ENCODE peak calls at places on chromosome 22, in ten cellular contexts. B is MM.1S, J is HFF-Myc, Z is AG09309, P is Peyer's patch, A is AG04450, Y is GM12865, R is upper lobe of right lung, W is WTC11, M is progenitor cell of endocrine pancreas. F is an unnamed sample.

GRCh38 chr22:29998627-29999026 is 81.6 kb upstream of the HORMAD2 start:
- DNase-seq in M (no peak), Y (peak), B (no peak), P (no peak), W (no peak), R (no peak), J (no peak), Z (no peak), A (no peak), F (no peak)

GRCh38 chr22:49257551-49257951 is 570.1 kb downstream of the BRD1 start:
- DNase-seq in M (no peak), Y (no peak), W (no peak), R (no peak), B (no peak), A (no peak), Z (no peak), P (no peak), J (no peak), F (no peak)

GRCh38 chr22:19517919-19518567 is 6.2 kb downstream of the CLDN5 start:
- DNase-seq in Y (no peak), W (no peak), P (peak), M (no peak), J (no peak), Z (no peak), R (no peak), B (no peak), A (no peak), F (no peak)

GRCh38 chr22:33380789-33381530 is 322.8 kb upstream of the SYN3 start:
- DNase-seq in R (no peak), J (peak), Z (peak), Y (peak), B (no peak), M (no peak), P (no peak), W (no peak), A (peak), F (no peak)

GRCh38 chr22:46612904-46613605 is 7.1 kb upstream of the GRAMD4 start:
- DNase-seq in R (no peak), A (no peak), M (no peak), Y (peak), J (no peak), Z (no peak), P (peak), B (no peak), W (no peak), F (no peak)

GRCh38 chr22:19755145-19755710 is 5.3 kb upstream of the TBX1 start:
- DNase-seq in W (peak), J (no peak), Y (no peak), Z (no peak), M (no peak), P (no peak), R (no peak), B (no peak), A (no peak), F (no peak)

GRCh38 chr22:48742556-48743343 is 1084.9 kb downstream of the BRD1 start:
- DNase-seq in B (no peak), Y (no peak), Z (no peak), A (no peak), W (peak), M (peak), R (no peak), J (no peak), P (no peak), F (no peak)

GRCh38 chr22:38309614-38310517 is 7.4 kb downstream of the CSNK1E start:
- DNase-seq in P (no peak), R (no peak), Y (no peak), A (no peak), B (no peak), J (no peak), W (no peak), Z (no peak), M (no peak), F (no peak)

GRCh38 chr22:49880281-49880680 is 26.6 kb downstream of the ZBED4 start:
- DNase-seq in R (peak), A (no peak), Z (no peak), M (no peak), P (no peak), W (peak), J (no peak), B (no peak), Y (peak), F (no peak)

GRCh38 chr22:50329236-50329635 is 2.4 kb upstream of the DENND6B start:
- DNase-seq in W (no peak), R (no peak), Z (no peak), B (no peak), Y (no peak), P (no peak), J (no peak), A (no peak), M (no peak), F (no peak)

GRCh38 chr22:46672731-46673130 is 52.5 kb downstream of the GRAMD4 start:
- DNase-seq in Z (no peak), R (no peak), M (no peak), A (no peak), J (no peak), P (no peak), W (no peak), B (no peak), Y (no peak), F (no peak)

GRCh38 chr22:29956680-29957079 is 73.7 kb downstream of the MTMR3 start:
- DNase-seq in Z (no peak), R (no peak), P (no peak), M (no peak), W (no peak), B (no peak), Y (no peak), J (no peak), A (no peak), F (no peak)

GRCh38 chr22:44205713-44206645 is 25.3 kb downstream of the PARVG start:
- DNase-seq in Y (no peak), Z (no peak), B (no peak), A (no peak), P (no peak), R (peak), J (no peak), W (peak), M (no peak), F (no peak)

GRCh38 chr22:49010901-49011300 is 816.8 kb downstream of the BRD1 start:
- DNase-seq in M (no peak), R (peak), Z (no peak), W (no peak), P (no peak), B (no peak), Y (no peak), J (no peak), A (no peak), F (no peak)

GRCh38 chr22:50622723-50623327 is 5.1 kb downstream of the ARSA start:
- DNase-seq in Y (no peak), Z (no peak), B (peak), M (no peak), R (no peak), W (no peak), P (no peak), A (no peak), J (no peak), F (no peak)

GRCh38 chr22:12601870-12602779 is 2925.9 kb upstream of the OR11H1 start:
- DNase-seq in R (peak), P (no peak), W (no peak), Z (no peak), B (no peak), J (no peak), M (no peak), A (no peak), Y (no peak), F (no peak)

GRCh38 chr22:43985532-43985931 is 30.3 kb downstream of the SAMM50 start:
- DNase-seq in Z (no peak), J (no peak), R (no peak), Y (no peak), P (no peak), W (no peak), B (no peak), A (no peak), M (no peak), F (no peak)

GRCh38 chr22:44862981-44863860 is 110.8 kb downstream of the ARHGAP8 start:
- DNase-seq in P (no peak), J (no peak), W (peak), B (no peak), A (no peak), M (no peak), Z (no peak), R (no peak), Y (peak), F (no peak)

GRCh38 chr22:29934596-29934995 is 51.6 kb downstream of the MTMR3 start:
- DNase-seq in Z (no peak), B (no peak), M (no peak), P (no peak), A (no peak), Y (no peak), R (no peak), W (no peak), J (no peak), F (no peak)

GRCh38 chr22:33221566-33221965 is 163.4 kb upstream of the SYN3 start:
- DNase-seq in J (peak), R (no peak), B (no peak), Z (no peak), Y (no peak), A (no peak), W (no peak), M (no peak), P (no peak), F (no peak)

GRCh38 chr22:44175676-44176075 is 5.0 kb upstream of the PARVG start:
- DNase-seq in J (no peak), R (no peak), M (no peak), Z (no peak), P (no peak), B (no peak), A (no peak), Y (no peak), W (no peak), F (no peak)

GRCh38 chr22:47195156-47195675 is 432.8 kb downstream of the TBC1D22A start:
- DNase-seq in P (peak), A (no peak), M (no peak), W (no peak), Y (no peak), Z (no peak), J (no peak), R (peak), B (no peak), F (no peak)

GRCh38 chr22:46625113-46625842 is 5.1 kb downstream of the GRAMD4 start:
- DNase-seq in W (no peak), A (no peak), Y (no peak), P (no peak), J (no peak), M (no peak), Z (no peak), R (no peak), B (no peak), F (no peak)

GRCh38 chr22:20312396-20313191 is 7.3 kb downstream of the DGCR6L start:
- DNase-seq in A (no peak), R (peak), Y (no peak), W (peak), B (no peak), P (no peak), J (no peak), Z (no peak), M (peak), F (no peak)

GRCh38 chr22:50299724-50300619 is 7.5 kb downstream of the PLXNB2 start:
- DNase-seq in R (no peak), M (no peak), J (no peak), B (no peak), Y (no peak), Z (no peak), A (no peak), W (peak), P (no peak), F (no peak)

GRCh38 chr22:50089231-50090140 is at the start of gene MOV10L1:
- DNase-seq in A (no peak), Y (no peak), B (no peak), J (no peak), M (no peak), W (no peak), R (no peak), Z (no peak), P (no peak), F (no peak)

GRCh38 chr22:43293661-43294392 is 49.3 kb downstream of the SCUBE1 start:
- DNase-seq in B (no peak), A (peak), M (peak), Z (no peak), Y (no peak), J (no peak), W (no peak), P (no peak), R (peak), F (no peak)

GRCh38 chr22:49270595-49271368 is 556.9 kb downstream of the BRD1 start:
- DNase-seq in M (no peak), J (no peak), P (no peak), A (no peak), W (no peak), B (no peak), R (no peak), Y (no peak), Z (no peak), F (no peak)

GRCh38 chr22:22752556-22753477 is 108.4 kb downstream of the GGTLC2 start:
- DNase-seq in Y (no peak), M (no peak), P (peak), J (no peak), W (no peak), B (peak), R (no peak), A (peak), Z (peak), F (no peak)

GRCh38 chr22:43217285-43218030 is 30.5 kb upstream of the TTLL12 start:
- DNase-seq in W (no peak), R (no peak), P (no peak), M (no peak), Y (no peak), B (no peak), A (no peak), Z (no peak), J (no peak), F (no peak)

GRCh38 chr22:29912605-29913398 is 29.8 kb downstream of the MTMR3 start:
- DNase-seq in A (peak), J (peak), P (no peak), R (no peak), Y (no peak), M (no peak), Z (peak), B (no peak), W (no peak), F (no peak)

GRCh38 chr22:47610766-47611165 is 848.3 kb downstream of the TBC1D22A start:
- DNase-seq in R (no peak), B (no peak), P (no peak), A (no peak), J (no peak), W (no peak), Z (no peak), Y (no peak), M (no peak), F (no peak)

GRCh38 chr22:45422237-45422983 is 8.9 kb downstream of the RIBC2 start:
- DNase-seq in P (peak), R (peak), Z (no peak), J (no peak), B (no peak), M (no peak), Y (no peak), W (no peak), A (no peak), F (no peak)

GRCh38 chr22:50020606-50021005 is 8.0 kb upstream of the IL17REL start:
- DNase-seq in R (peak), M (no peak), Z (no peak), J (no peak), P (no peak), Y (no peak), B (no peak), A (no peak), W (no peak), F (no peak)

GRCh38 chr22:37130031-37130430 is 19.7 kb downstream of the IL2RB start:
- DNase-seq in A (no peak), R (no peak), J (no peak), M (no peak), Y (no peak), B (no peak), Z (no peak), W (no peak), P (no peak), F (no peak)
- TF ChIP-seq CTCF in A (no peak), R (no peak), J (no peak), M (no peak), Y (no peak), B (no peak), Z (no peak), W (no peak), P (no peak), F (no peak)

GRCh38 chr22:35024364-35024692 is 41.6 kb upstream of the ISX start:
- DNase-seq in A (no peak), Y (no peak), P (no peak), J (no peak), M (no peak), B (no peak), W (no peak), R (peak), Z (no peak), F (no peak)
- TF ChIP-seq CTCF in A (no peak), Y (no peak), P (no peak), J (no peak), M (peak), B (no peak), W (no peak), R (no peak), Z (no peak), F (no peak)

DNA sequence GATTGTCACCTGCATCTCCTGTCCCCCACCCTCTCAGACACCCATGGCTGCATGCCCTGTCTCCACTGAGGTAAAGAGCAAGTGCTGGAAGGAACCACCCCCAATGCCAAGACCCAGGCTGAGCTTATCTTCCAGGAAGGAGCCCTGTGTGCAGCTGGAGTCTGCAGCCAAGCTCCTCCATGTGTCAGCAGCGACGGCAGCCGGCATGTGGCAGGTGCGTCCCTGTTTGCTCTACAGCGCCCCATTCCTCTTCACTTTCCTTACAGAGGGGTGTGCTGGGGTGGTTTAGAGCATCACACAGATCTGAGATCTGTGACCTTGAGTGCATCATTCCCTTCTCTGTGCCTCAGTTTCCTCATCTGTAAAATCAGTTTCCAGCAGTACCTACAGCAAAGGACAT is 7.7 kb upstream of the MN1 start:
- DNase-seq in Y (no peak), J (no peak), M (no peak), P (no peak), W (no peak), R (no peak), B (no peak), Z (no peak), A (no peak), F (no peak)
- TF ChIP-seq CTCF in Y (no peak), J (no peak), M (no peak), P (no peak), W (no peak), R (no peak), B (no peak), Z (no peak), A (no peak), F (no peak)

GRCh38 chr22:41848468-41848867 is 15.6 kb downstream of the SREBF2 start:
- DNase-seq in A (no peak), W (no peak), M (no peak), Y (peak), R (peak), B (no peak), Z (no peak), J (no peak), P (no peak), F (no peak)
- TF ChIP-seq CTCF in A (no peak), W (no peak), M (no peak), Y (no peak), R (no peak), B (no peak), Z (no peak), J (no peak), P (peak), F (no peak)

GRCh38 chr22:37070334-37070733 is 18.8 kb downstream of the KCTD17 start:
- DNase-seq in W (no peak), P (no peak), Y (no peak), B (no peak), J (no peak), A (no peak), R (no peak), Z (no peak), M (no peak), F (no peak)
- TF ChIP-seq CTCF in W (no peak), P (no peak), Y (no peak), B (no peak), J (no peak), A (no peak), R (no peak), Z (no peak), M (no peak), F (no peak)

DNA sequence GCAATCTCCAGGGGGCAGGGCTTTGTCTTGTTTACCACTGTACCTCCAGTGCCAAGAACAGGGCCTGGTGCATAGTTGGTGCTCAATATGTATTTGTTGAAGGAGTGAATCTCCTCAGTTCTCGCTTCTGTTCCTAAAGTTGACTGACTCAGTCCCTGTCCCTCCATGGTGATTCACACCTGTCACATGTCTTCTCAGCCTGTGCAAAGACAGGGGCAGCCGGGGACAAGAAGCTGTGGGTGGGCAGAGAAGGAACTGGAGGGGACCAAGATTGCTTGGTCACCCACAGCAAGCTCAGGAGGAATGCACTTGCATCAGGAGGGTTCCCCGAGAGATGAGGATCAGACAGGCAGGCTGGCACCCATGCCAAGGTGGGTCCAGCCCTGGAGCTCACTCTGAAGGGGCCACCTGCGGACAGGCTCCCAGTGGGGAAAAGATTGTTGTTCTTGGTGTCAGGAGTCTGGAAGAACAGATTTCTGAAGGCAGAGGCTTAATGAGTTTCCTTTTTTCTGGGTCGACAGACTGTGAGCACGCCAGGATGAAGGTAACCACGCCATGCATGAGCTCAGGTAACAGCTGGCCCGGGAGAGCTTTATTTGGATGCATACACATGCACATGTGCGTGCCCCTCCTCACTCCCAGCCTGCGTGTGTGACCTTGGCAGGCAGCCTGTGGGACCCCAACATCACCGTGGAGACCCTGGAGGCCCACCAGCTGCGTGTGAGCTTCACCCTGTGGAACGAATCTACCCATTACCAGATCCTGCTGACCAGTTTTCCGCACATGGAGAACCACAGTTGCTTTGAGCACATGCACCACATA is 16.9 kb downstream of the IL17RA start:
- DNase-seq in B (no peak), W (no peak), M (no peak), P (no peak), Z (no peak), R (peak), J (no peak), A (no peak), Y (no peak), F (no peak)
- TF ChIP-seq CTCF in B (no peak), W (no peak), M (no peak), P (no peak), Z (no peak), R (no peak), J (no peak), A (no peak), Y (no peak), F (no peak)

GRCh38 chr22:36998620-36999351 is 20.5 kb downstream of the TST start:
- DNase-seq in M (no peak), Z (no peak), P (no peak), R (no peak), A (no peak), W (peak), J (no peak), B (no peak), Y (no peak), F (no peak)
- TF ChIP-seq CTCF in M (no peak), Z (no peak), P (no peak), R (no peak), A (no peak), W (no peak), J (no peak), B (no peak), Y (no peak), F (no peak)

GRCh38 chr22:24117942-24118341 is 63.3 kb upstream of the SUSD2 start:
- DNase-seq in Y (no peak), R (no peak), Z (no peak), A (no peak), J (no peak), M (no peak), W (peak), B (no peak), P (no peak), F (no peak)
- TF ChIP-seq CTCF in Y (no peak), R (no peak), Z (no peak), A (no peak), J (no peak), M (no peak), W (no peak), B (peak), P (no peak), F (no peak)

DNA sequence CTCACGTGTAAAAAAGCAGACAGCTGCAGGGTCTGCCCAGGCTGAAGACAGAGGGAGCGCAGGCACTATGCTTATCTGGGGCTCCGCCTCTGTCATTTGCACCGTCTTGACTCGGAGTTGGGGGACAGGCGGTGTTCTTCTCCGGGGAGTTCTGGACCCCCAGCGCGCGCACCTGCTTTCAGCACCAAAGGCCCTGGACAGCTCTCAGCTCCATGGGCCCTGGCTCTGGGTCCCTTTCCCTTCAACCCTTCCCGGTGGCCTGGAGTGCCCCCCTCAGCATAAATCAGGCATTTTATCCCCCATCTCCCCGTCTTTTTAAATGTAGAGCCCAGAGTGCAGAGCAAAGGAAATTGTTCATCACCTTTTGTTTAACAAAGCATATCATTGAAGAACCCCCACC is 1.5 kb downstream of the SEZ6L start:
- DNase-seq in J (no peak), M (peak), A (no peak), Y (no peak), W (peak), Z (no peak), B (no peak), P (no peak), R (no peak), F (no peak)
- TF ChIP-seq CTCF in J (no peak), M (peak), A (no peak), Y (no peak), W (no peak), Z (no peak), B (no peak), P (no peak), R (no peak), F (no peak)